ENCODE peak calls at places on chromosomes 7 and 10, in five cellular contexts. W is fibroblast of lung, U is neuronal stem cell, L is GM23248, Z is PC-9. X is an unnamed sample. For H3K36me3, the result is how much of the 10 kb centered on the place peaks cover.

GRCh38 chr10:7117806-7118674 is 292.8 kb downstream of the SFMBT2 start:
- DNase-seq in L (no peak), U (no peak), W (no peak), Z (no peak), X (no peak)

GRCh38 chr10:124381011-124381591 is 37.6 kb downstream of the OAT start:
- DNase-seq in W (peak), U (no peak), L (no peak), Z (no peak), X (no peak)

GRCh38 chr10:71476249-71477011 is 79.7 kb downstream of the CDH23 start:
- DNase-seq in W (no peak), Z (no peak), L (no peak), U (no peak), X (no peak)

GRCh38 chr7:129862672-129863071 is 90.1 kb downstream of the UBE2H start:
- DNase-seq in W (no peak), L (no peak), Z (no peak), U (no peak), X (no peak)

GRCh38 chr10:106175760-106176377 is 988.6 kb downstream of the SORCS1 start:
- DNase-seq in U (no peak), Z (no peak), L (peak), W (peak), X (peak)

GRCh38 chr7:57344957-57345356 is 105.0 kb upstream of the ZNF716 start:
- DNase-seq in U (no peak), Z (no peak), L (no peak), W (no peak), X (no peak)

GRCh38 chr10:61390841-61391240 is 62.3 kb downstream of the TMEM26 start:
- DNase-seq in U (no peak), L (no peak), W (no peak), Z (no peak), X (no peak)

GRCh38 chr7:20132596-20132995 is 84.6 kb downstream of the MACC1 start:
- DNase-seq in U (no peak), Z (peak), L (peak), W (no peak), X (peak)

GRCh38 chr7:149161241-149161848 is 14.1 kb downstream of the ZNF398 start:
- DNase-seq in Z (no peak), W (no peak), L (peak), U (no peak), X (peak)

GRCh38 chr10:84176836-84177474 is 3.4 kb downstream of the GPR15LG start:
- DNase-seq in W (no peak), L (no peak), Z (no peak), U (no peak), X (no peak)
- H2AFZ ChIP-seq in W (no peak), L (no peak), Z (no peak), U (peak), X (no peak)

GRCh38 chr10:12221323-12222298 is 25.6 kb downstream of the CDC123 start:
- DNase-seq in W (no peak), L (peak), Z (peak), U (no peak), X (peak)
- H3K36me3 ChIP-seq in W (under half), L (under half), Z (under half), U (under half), X (under half)

GRCh38 chr7:22469371-22470143 is 30.4 kb downstream of the STEAP1B start:
- DNase-seq in W (no peak), L (no peak), Z (no peak), U (no peak), X (no peak)
- H3K4me2 ChIP-seq in W (no peak), L (no peak), Z (no peak), U (no peak), X (no peak)

GRCh38 chr7:108112683-108113082 is 17.5 kb downstream of the LAMB4 start:
- DNase-seq in U (no peak), Z (no peak), W (no peak), L (no peak), X (no peak)

GRCh38 chr7:108104324-108104723 is 25.8 kb downstream of the LAMB4 start:
- DNase-seq in U (no peak), L (no peak), W (peak), Z (no peak), X (no peak)

GRCh38 chr7:108114117-108114841 is 15.9 kb downstream of the LAMB4 start:
- DNase-seq in Z (no peak), U (peak), W (no peak), L (no peak), X (peak)

GRCh38 chr7:108108131-108108530 is 22.0 kb downstream of the LAMB4 start:
- DNase-seq in Z (no peak), W (no peak), U (no peak), L (no peak), X (no peak)

DNA sequence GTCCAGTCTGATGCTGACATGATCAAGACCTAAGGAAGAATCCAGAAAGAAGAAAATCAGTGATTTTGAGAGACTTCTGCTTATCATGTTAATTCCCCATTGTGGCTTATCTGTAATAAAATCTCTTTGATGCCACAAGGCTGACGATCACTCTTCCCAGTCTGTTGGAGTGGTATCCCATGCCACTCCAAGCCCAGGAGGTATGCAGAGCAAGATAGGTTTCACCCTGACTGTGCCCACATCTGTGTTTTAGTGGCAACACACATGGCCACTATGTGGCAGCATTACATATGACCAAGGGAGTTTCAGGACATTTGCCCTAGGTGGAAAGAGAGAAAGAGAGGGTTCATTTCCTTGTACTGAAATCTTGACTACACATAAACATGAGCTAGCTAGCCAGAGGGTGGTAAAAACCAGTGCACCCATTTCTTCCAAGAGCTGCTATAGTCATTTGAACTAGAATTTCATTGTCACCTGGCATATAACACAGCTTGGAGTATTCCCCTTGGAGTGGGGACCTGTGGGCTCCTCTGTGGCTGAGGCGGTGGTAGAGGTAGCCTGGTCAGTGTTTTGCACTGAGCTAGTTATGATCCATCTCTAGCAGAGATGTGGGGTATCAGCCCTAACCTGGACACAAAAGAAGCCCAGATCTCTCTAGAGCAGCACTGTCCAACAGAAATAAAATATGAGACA is 20.8 kb downstream of the LAMB4 start:
- DNase-seq in Z (no peak), L (peak), W (peak), U (no peak), X (no peak)
- H2AFZ ChIP-seq in Z (no peak), L (no peak), W (no peak), U (no peak), X (no peak)

GRCh38 chr7:23334482-23335056 is 35.4 kb downstream of the MALSU1 start:
- DNase-seq in L (peak), U (no peak), W (peak), Z (peak), X (peak)

GRCh38 chr7:23332881-23333612 is 33.9 kb downstream of the MALSU1 start:
- DNase-seq in W (peak), L (peak), Z (peak), U (no peak), X (no peak)

GRCh38 chr7:23332193-23332592 is 33.1 kb downstream of the MALSU1 start:
- DNase-seq in U (no peak), Z (no peak), L (no peak), W (peak), X (no peak)

GRCh38 chr7:23335141-23335540 is 36.0 kb downstream of the MALSU1 start:
- DNase-seq in U (no peak), W (no peak), L (no peak), Z (peak), X (no peak)

DNA sequence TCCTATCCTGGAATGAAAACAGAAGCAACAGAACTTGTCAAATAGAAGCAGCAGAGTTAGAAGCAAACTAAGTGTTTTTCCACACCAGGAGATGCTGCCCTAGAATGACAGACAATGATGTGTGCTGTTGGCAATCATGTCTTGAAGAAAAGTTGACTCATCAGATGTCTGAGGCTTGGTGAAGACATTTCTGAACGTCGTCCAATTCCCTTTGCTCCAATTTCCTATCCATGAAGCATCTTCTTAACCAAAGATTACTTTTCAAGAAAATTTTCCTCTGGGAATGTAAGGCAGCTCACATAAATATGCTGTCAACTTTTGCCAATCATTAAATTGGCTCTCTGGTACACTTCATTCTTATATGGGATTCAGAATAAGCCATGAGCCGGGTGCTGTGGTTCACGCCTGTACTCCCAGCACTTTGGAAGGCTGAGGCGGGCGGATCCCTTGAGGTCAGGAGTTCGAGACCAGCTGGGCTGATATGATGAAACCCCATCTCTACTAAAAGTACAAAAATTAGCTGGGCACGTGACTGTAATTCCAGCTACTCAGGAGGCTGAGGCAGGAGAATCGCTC is 34.6 kb downstream of the MALSU1 start:
- DNase-seq in W (peak), U (no peak), Z (peak), L (peak), X (peak)
- H3K36me3 ChIP-seq in W (under half), U (under half), Z (half or more), L (under half), X (under half)

GRCh38 chr7:8389898-8390642 is 43.3 kb upstream of the NXPH1 start:
- DNase-seq in L (peak), Z (no peak), W (no peak), U (peak), X (peak)

GRCh38 chr7:8387551-8388256 is 45.7 kb upstream of the NXPH1 start:
- DNase-seq in W (no peak), U (no peak), L (no peak), Z (no peak), X (no peak)

GRCh38 chr7:8386926-8387550 is 46.4 kb upstream of the NXPH1 start:
- DNase-seq in Z (peak), L (no peak), W (no peak), U (no peak), X (no peak)

GRCh38 chr7:8391353-8392062 is 41.9 kb upstream of the NXPH1 start:
- DNase-seq in L (no peak), U (no peak), Z (no peak), W (no peak), X (no peak)

DNA sequence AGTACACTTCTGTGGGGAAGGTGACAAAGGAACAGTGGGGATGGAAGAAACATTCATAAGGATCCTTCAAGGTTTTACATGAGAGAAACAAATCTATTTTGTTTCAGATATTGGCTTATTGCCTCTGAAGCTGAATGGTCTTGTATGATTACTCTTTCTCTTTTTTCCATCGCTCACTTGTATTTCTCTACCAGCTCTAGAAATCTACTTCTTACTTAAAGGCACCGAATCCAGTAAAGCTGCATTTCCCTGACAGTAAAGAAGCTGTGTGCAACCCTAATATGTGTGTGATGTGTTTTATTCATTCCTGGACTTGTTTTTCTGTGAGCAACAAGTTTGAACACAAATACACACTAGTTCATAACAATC is 45.2 kb upstream of the NXPH1 start:
- DNase-seq in U (no peak), W (no peak), L (no peak), Z (no peak), X (no peak)
- H3K4me2 ChIP-seq in U (no peak), W (no peak), L (no peak), Z (no peak), X (no peak)

GRCh38 chr10:20971901-20972300 is 74.8 kb upstream of the NEBL start:
- DNase-seq in Z (no peak), L (no peak), W (peak), U (no peak), X (no peak)
- H2AFZ ChIP-seq in Z (no peak), L (peak), W (no peak), U (no peak), X (no peak)

X was measured in mammary epithelial cell.